ENCODE peak calls at places on chromosomes 4 and X, in five cellular contexts. F is iPS DF 6.9, Z is cardiac muscle cell, R is upper lobe of right lung, K is left ventricle myocardium inferior. P is an unnamed sample. For H3K9me3, the result is how much of the 10 kb centered on the place peaks cover.

GRCh38 chrX:43745938-43746721 is 90.0 kb downstream of the MAOA start:
- DNase-seq in F (no peak), Z (no peak), R (no peak), K (no peak), P (no peak)

GRCh38 chr4:176671532-176671931 is 121.2 kb downstream of the VEGFC start:
- DNase-seq in F (no peak), Z (no peak), R (no peak), K (peak), P (no peak)

GRCh38 chr4:21792736-21793135 is 155.8 kb downstream of the KCNIP4 start:
- DNase-seq in F (no peak), Z (no peak), R (no peak), K (no peak), P (no peak)

GRCh38 chr4:73815145-73815544 is 21.3 kb upstream of the CXCL6 start:
- DNase-seq in F (no peak), Z (no peak), R (no peak), K (no peak), P (no peak)

GRCh38 chrX:16138108-16138427 is 14.7 kb downstream of the GRPR start:
- DNase-seq in F (no peak), Z (peak), R (no peak), K (no peak), P (no peak)

GRCh38 chr4:103137446-103137827 is 37.8 kb upstream of the BDH2 start:
- DNase-seq in F (no peak), Z (no peak), R (no peak), K (no peak), P (no peak)

GRCh38 chr4:14877246-14878220 is 124.7 kb upstream of the CPEB2 start:
- DNase-seq in F (no peak), Z (no peak), R (no peak), K (no peak), P (peak)

GRCh38 chr4:8307714-8308113 is 38.2 kb downstream of the HTRA3 start:
- DNase-seq in F (no peak), Z (no peak), R (peak), K (peak), P (peak)

GRCh38 chrX:39721570-39722279 is 376.0 kb downstream of the BCOR start:
- DNase-seq in F (no peak), Z (no peak), R (no peak), K (no peak), P (no peak)

DNA sequence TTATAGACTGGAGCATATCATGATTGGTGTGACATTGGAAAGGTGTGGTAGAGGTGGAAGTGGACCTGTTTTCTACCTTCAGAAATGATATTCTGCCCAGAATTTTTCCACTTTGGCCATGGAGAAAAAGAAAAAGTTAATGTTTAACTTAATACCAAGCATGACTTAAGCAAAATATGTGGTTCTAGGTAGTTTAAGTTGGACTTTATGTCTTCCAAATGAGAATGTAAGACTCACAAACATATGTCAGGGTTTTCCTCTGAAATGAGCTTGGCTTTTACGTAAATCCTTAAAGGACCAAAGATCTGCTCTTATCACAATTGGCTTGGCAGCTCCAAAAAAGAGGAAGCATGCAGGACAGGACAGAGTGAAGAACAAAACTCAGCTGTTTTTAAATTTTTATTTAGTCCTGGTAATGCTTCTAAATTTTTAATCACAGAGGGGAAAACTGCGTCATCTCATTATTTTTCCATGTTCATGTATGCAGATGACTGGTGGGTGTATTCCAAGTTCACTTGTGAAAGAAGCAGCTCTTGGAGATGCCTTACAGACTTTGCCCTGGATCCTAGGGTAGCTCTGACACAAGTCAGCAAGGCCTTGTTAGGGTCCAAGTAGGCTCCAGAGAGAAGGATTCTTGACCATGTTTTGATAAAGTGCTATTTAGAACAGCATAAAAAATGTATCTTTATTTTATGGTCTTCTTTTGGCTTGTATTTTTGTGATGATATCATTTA is 98.2 kb downstream of the ANK2 start:
- DNase-seq in F (no peak), Z (no peak), R (no peak), K (no peak), P (no peak)
- H3K9me3 ChIP-seq in F (under half), Z (under half), R (under half), K (under half), P (under half)

GRCh38 chrX:94089149-94089548 is 415.1 kb downstream of the FAM133A start:
- DNase-seq in F (no peak), Z (no peak), R (no peak), K (no peak), P (no peak)
- H3K27ac ChIP-seq in F (no peak), Z (no peak), R (no peak), K (no peak), P (no peak)

GRCh38 chr4:100166297-100167034 is 23.8 kb downstream of the DDIT4L start:
- DNase-seq in F (no peak), Z (no peak), R (no peak), K (no peak), P (no peak)

GRCh38 chr4:100162027-100162685 is 28.1 kb downstream of the DDIT4L start:
- DNase-seq in F (no peak), Z (no peak), R (no peak), K (no peak), P (no peak)

GRCh38 chr4:100168521-100168920 is 21.7 kb downstream of the DDIT4L start:
- DNase-seq in F (no peak), Z (no peak), R (no peak), K (no peak), P (no peak)

GRCh38 chr4:100164808-100165760 is 25.2 kb downstream of the DDIT4L start:
- DNase-seq in F (no peak), Z (no peak), R (no peak), K (no peak), P (no peak)

DNA sequence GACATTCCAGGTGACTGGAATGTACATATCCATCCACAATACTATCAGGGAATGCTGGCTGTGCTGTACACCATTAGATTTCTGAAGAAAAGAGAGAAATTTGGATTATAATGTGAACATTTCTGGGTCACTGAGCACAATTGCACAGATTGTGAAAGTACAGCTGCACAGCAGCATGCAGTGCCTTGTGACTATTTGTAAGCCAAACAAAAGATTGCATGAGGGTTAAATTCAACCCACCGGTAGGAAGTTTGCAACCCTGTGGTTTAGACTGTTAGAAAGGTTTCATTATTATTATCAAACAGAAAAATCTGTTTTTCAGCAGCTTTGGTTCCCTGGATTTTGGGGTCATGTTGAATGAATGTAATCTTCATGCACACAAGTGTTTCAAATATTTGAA is 24.5 kb downstream of the DDIT4L start:
- DNase-seq in F (no peak), Z (no peak), R (no peak), K (no peak), P (no peak)
- H3K9me3 ChIP-seq in F (under half), Z (under half), R (under half), K (under half), P (under half)

DNA sequence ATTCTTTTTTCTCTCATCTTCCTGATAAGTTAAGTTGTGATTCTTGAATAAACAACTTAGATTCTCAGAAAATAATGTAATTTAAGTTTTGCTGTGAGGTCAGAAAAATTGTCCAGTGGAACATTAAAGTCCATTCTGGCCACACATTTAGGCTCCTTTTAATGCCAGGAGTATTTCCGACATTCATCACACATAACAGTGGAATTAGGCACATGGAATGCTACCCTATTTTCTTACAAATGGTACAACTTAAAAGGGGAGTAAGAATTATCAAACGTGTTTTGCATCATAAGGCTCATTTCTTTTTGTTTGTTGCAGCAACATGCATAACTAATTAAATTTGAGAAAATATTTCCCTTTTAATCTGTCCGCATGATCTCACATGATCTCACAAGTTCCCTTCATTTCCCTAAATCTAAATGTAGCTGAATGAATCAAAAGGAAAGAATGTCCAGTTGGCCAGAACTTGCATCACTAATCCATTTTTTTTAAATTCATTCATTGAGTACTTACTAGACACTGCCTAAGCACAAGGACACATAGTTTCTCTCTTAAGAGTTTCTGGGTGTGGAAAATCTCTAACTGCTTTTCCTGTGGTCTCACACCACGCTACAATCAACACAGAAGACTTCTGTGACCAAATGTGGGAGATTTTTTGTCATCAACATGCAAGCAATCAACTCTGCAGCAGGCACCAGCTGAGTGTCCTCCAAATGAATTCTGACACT is 22.0 kb downstream of the SPARCL1 start:
- DNase-seq in F (no peak), Z (no peak), R (no peak), K (no peak), P (no peak)
- H3K27ac ChIP-seq in F (no peak), Z (no peak), R (no peak), K (peak), P (peak)

GRCh38 chrX:153459976-153460375 is 10.4 kb downstream of the HAUS7 start:
- DNase-seq in F (no peak), Z (no peak), R (no peak), K (no peak), P (no peak)
- H3K9me3 ChIP-seq in F (under half), Z (under half), R (under half), K (under half), P (under half)

GRCh38 chr4:39341075-39341725 is 25.0 kb downstream of the RFC1 start:
- DNase-seq in F (no peak), Z (no peak), R (no peak), K (no peak), P (no peak)
- H3K27ac ChIP-seq in F (no peak), Z (no peak), R (peak), K (no peak), P (no peak)